ENCODE peak calls at places on chromosome 12, in five cellular contexts. X, J, O, C and Y are unnamed samples. For H3K9me3, the result is how much of the 10 kb centered on the place peaks cover.

GRCh38 chr12:57517187-57517586 is 3.1 kb downstream of the DDIT3 start:
- DNase-seq in X (no peak), J (no peak), O (no peak), C (no peak), Y (no peak)

GRCh38 chr12:120254809-120255208 is 10.7 kb downstream of the PXN start:
- DNase-seq in X (no peak), J (no peak), O (no peak), C (no peak), Y (no peak)

GRCh38 chr12:3836641-3837040 is 36.6 kb downstream of the PARP11 start:
- DNase-seq in X (no peak), J (no peak), O (no peak), C (no peak), Y (no peak)

GRCh38 chr12:89345830-89346740 is 6.2 kb downstream of the DUSP6 start:
- DNase-seq in X (no peak), J (no peak), O (peak), C (peak), Y (peak)

GRCh38 chr12:117936722-117937484 is 31.9 kb downstream of the KSR2 start:
- DNase-seq in X (no peak), J (no peak), O (no peak), C (no peak), Y (no peak)

GRCh38 chr12:113244015-113244983 is 23.0 kb downstream of the TPCN1 start:
- DNase-seq in X (no peak), J (peak), O (no peak), C (peak), Y (peak)

GRCh38 chr12:67957383-67957782 is 31.9 kb upstream of the IFNG-AS1 start:
- DNase-seq in X (no peak), J (no peak), O (no peak), C (no peak), Y (no peak)

GRCh38 chr12:97426485-97427116 is 36.0 kb upstream of the RMST start:
- DNase-seq in X (no peak), J (no peak), O (no peak), C (no peak), Y (no peak)

GRCh38 chr12:3752096-3752709 is 706 bp downstream of the CRACR2A start:
- DNase-seq in X (peak), J (peak), O (peak), C (peak), Y (peak)

GRCh38 chr12:113310489-113310888 is 24.4 kb downstream of the SLC8B1 start:
- DNase-seq in X (no peak), J (no peak), O (no peak), C (no peak), Y (no peak)

GRCh38 chr12:107992870-107993451 is 136.1 kb upstream of the WSCD2 start:
- DNase-seq in X (no peak), J (no peak), O (no peak), C (no peak), Y (no peak)

GRCh38 chr12:123847876-123848275 is 85.8 kb downstream of the DNAH10 start:
- DNase-seq in X (no peak), J (no peak), O (no peak), C (no peak), Y (no peak)

GRCh38 chr12:114821571-114821970 is 137.6 kb upstream of the TBX3 start:
- DNase-seq in X (no peak), J (no peak), O (no peak), C (no peak), Y (no peak)

GRCh38 chr12:49873361-49873934 is 30.3 kb downstream of the FAIM2 start:
- DNase-seq in X (no peak), J (peak), O (no peak), C (no peak), Y (peak)

GRCh38 chr12:13000935-13001724 is 1.1 kb upstream of the HEBP1 start:
- DNase-seq in X (peak), J (peak), O (peak), C (peak), Y (peak)

GRCh38 chr12:129848921-129849320 is 54.9 kb downstream of the TMEM132D start:
- DNase-seq in X (no peak), J (no peak), O (no peak), C (no peak), Y (no peak)

GRCh38 chr12:58529114-58529665 is 391.1 kb downstream of the LRIG3 start:
- DNase-seq in X (no peak), J (no peak), O (no peak), C (no peak), Y (no peak)

GRCh38 chr12:105641742-105642141 is 311.3 kb downstream of the C12orf75 start:
- DNase-seq in X (no peak), J (no peak), O (no peak), C (no peak), Y (no peak)

GRCh38 chr12:30926243-30927209 is at the start of gene TSPAN11:
- DNase-seq in X (no peak), J (no peak), O (no peak), C (no peak), Y (peak)

GRCh38 chr12:119603767-119604166 is 10.2 kb downstream of the TMEM233 start:
- DNase-seq in X (no peak), J (no peak), O (no peak), C (no peak), Y (no peak)

GRCh38 chr12:20643822-20644221 is 51.3 kb upstream of the SLCO1C1 start:
- DNase-seq in X (no peak), J (no peak), O (no peak), C (no peak), Y (no peak)

GRCh38 chr12:121050725-121051124 is 11.7 kb upstream of the OASL start:
- DNase-seq in X (no peak), J (no peak), O (no peak), C (no peak), Y (no peak)

GRCh38 chr12:52370906-52371608 is 3.8 kb upstream of the KRT85 start:
- DNase-seq in X (no peak), J (peak), O (no peak), C (peak), Y (peak)

DNA sequence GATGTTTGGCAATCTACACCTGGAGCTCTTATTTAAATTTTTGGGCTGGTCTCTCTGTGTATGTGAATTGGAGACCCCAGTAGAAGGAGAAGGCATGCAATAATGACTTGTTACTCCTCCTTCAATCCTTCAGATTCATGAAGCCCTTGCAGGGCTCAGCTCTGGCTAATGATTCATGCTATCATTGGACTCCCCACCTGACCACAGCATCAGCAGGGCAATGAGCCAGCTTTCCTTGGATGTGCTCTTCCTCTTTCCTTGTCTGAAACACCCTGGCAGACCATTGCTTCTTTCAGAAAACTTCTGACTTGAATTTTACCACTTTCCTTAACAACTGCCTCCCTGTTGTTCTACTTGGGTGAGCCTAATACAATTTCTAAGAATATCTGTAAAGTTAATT is 1019.2 kb downstream of the AACS start:
- DNase-seq in X (no peak), J (no peak), O (no peak), C (no peak), Y (no peak)
- H3K9me3 ChIP-seq in X (under half), J (under half), O (under half), C (under half), Y (under half)

GRCh38 chr12:47905313-47905730 is 528 bp upstream of the VDR start:
- DNase-seq in X (no peak), J (peak), O (no peak), C (peak), Y (peak)

GRCh38 chr12:47903151-47903611 is 1.6 kb downstream of the VDR start:
- DNase-seq in X (no peak), J (no peak), O (no peak), C (peak), Y (no peak)

GRCh38 chr12:47902131-47902639 is 2.6 kb downstream of the VDR start:
- DNase-seq in X (no peak), J (no peak), O (no peak), C (no peak), Y (no peak)

GRCh38 chr12:47904647-47905312 is at the start of gene VDR:
- DNase-seq in X (peak), J (peak), O (peak), C (peak), Y (peak)

GRCh38 chr12:47903927-47904646 is 707 bp downstream of the VDR start:
- DNase-seq in X (peak), J (peak), O (peak), C (peak), Y (peak)
- H3K4me3 ChIP-seq in X (peak), J (peak), O (peak), C (peak), Y (peak)

GRCh38 chr12:122371475-122372045 is 50.9 kb downstream of the CLIP1 start:
- DNase-seq in X (no peak), J (no peak), O (no peak), C (no peak), Y (no peak)
- H3K27ac ChIP-seq in X (no peak), J (no peak), O (no peak), C (peak), Y (no peak)

GRCh38 chr12:133106253-133106652 is 23.8 kb downstream of the ZNF891 start:
- DNase-seq in X (no peak), J (no peak), O (no peak), C (no peak), Y (no peak)
- H3K9me3 ChIP-seq in X (half or more), J (half or more), O (half or more), C (half or more), Y (half or more)

GRCh38 chr12:110100315-110100970 is 23.7 kb upstream of the IFT81 start:
- DNase-seq in X (peak), J (peak), O (peak), C (peak), Y (peak)
- H3K4me3 ChIP-seq in X (no peak), J (no peak), O (no peak), C (no peak), Y (no peak)